ENCODE peak calls at places on chromosomes 1 and 21, in nine cellular contexts. V is uterus, U is adipocyte, D is IMR-90, P is lung, K is breast epithelium, C is GM23338, H is GM23248, E is body of pancreas. J is an unnamed sample. For H3K4me1, the result is how much of the 10 kb centered on the place peaks cover.

GRCh38 chr1:236099622-236100021 is 34.7 kb upstream of the NID1 start:
- DNase-seq in V (no peak), U (peak), D (peak), P (no peak), K (no peak), C (no peak), H (peak), E (no peak), J (no peak)

GRCh38 chr21:44598031-44598430 is 2.4 kb upstream of the KRTAP10-7 start:
- DNase-seq in V (no peak), U (no peak), D (no peak), P (no peak), K (no peak), C (peak), H (no peak), E (no peak), J (no peak)

GRCh38 chr1:236997361-236997760 is 6.9 kb downstream of the MT1HL1 start:
- DNase-seq in V (no peak), U (no peak), D (no peak), P (no peak), K (no peak), C (no peak), H (no peak), E (no peak), J (no peak)

GRCh38 chr1:215376544-215377264 is 190.4 kb upstream of the KCTD3 start:
- DNase-seq in V (no peak), U (peak), D (no peak), P (no peak), K (no peak), C (no peak), H (peak), E (no peak), J (no peak)

GRCh38 chr21:46562964-46563607 is 41.8 kb downstream of the S100B start:
- DNase-seq in V (no peak), U (no peak), D (no peak), P (peak), K (no peak), C (no peak), H (no peak), E (no peak), J (no peak)

GRCh38 chr1:54811739-54812655 is 10.9 kb upstream of the TTC22 start:
- DNase-seq in V (no peak), U (no peak), D (no peak), P (no peak), K (no peak), C (no peak), H (no peak), E (no peak), J (no peak)

GRCh38 chr1:9882296-9882944 is 27.6 kb downstream of the CTNNBIP1 start:
- DNase-seq in V (no peak), U (no peak), D (no peak), P (no peak), K (no peak), C (no peak), H (no peak), E (no peak), J (no peak)

GRCh38 chr1:28296401-28297220 is 32.2 kb upstream of the MED18 start:
- DNase-seq in V (peak), U (peak), D (no peak), P (no peak), K (peak), C (peak), H (peak), E (peak), J (peak)

GRCh38 chr1:21490774-21491482 is 18.3 kb upstream of the ALPL start:
- DNase-seq in V (no peak), U (peak), D (peak), P (no peak), K (no peak), C (peak), H (peak), E (peak), J (peak)

GRCh38 chr1:55539652-55540512 is 324.7 kb upstream of the USP24 start:
- DNase-seq in V (no peak), U (no peak), D (no peak), P (no peak), K (no peak), C (no peak), H (no peak), E (no peak), J (no peak)

GRCh38 chr1:218482683-218483082 is 137.5 kb downstream of the TGFB2 start:
- DNase-seq in V (no peak), U (peak), D (peak), P (no peak), K (no peak), C (no peak), H (peak), E (no peak), J (no peak)

GRCh38 chr1:55636691-55637090 is 421.5 kb upstream of the USP24 start:
- DNase-seq in V (no peak), U (peak), D (peak), P (no peak), K (no peak), C (no peak), H (peak), E (no peak), J (no peak)

GRCh38 chr1:29974345-29974744 is 738.0 kb downstream of the PTPRU start:
- DNase-seq in V (no peak), U (peak), D (peak), P (peak), K (no peak), C (peak), H (peak), E (no peak), J (no peak)

GRCh38 chr1:84693774-84694173 is 3.5 kb upstream of the SSX2IP start:
- DNase-seq in V (no peak), U (no peak), D (no peak), P (no peak), K (no peak), C (no peak), H (peak), E (no peak), J (no peak)

GRCh38 chr1:28395181-28395580 is 25.6 kb downstream of the PHACTR4 start:
- DNase-seq in V (no peak), U (no peak), D (peak), P (no peak), K (no peak), C (no peak), H (peak), E (no peak), J (no peak)

GRCh38 chr1:117534995-117535467 is 70.8 kb upstream of the TENT5C start:
- DNase-seq in V (peak), U (peak), D (peak), P (peak), K (no peak), C (peak), H (peak), E (peak), J (peak)

GRCh38 chr21:28903448-28903847 is 89.2 kb downstream of the LTN1 start:
- DNase-seq in V (no peak), U (no peak), D (no peak), P (no peak), K (no peak), C (no peak), H (no peak), E (no peak), J (no peak)

GRCh38 chr1:92544756-92545165 is 58.0 kb upstream of the GFI1 start:
- DNase-seq in V (no peak), U (no peak), D (peak), P (no peak), K (no peak), C (no peak), H (no peak), E (no peak), J (no peak)

GRCh38 chr21:33418686-33419085 is 15.5 kb downstream of the IFNGR2 start:
- DNase-seq in V (peak), U (peak), D (no peak), P (no peak), K (no peak), C (no peak), H (no peak), E (no peak), J (no peak)

GRCh38 chr1:6820899-6821298 is 35.6 kb downstream of the CAMTA1 start:
- DNase-seq in V (no peak), U (no peak), D (no peak), P (no peak), K (no peak), C (no peak), H (no peak), E (no peak), J (no peak)

GRCh38 chr21:24205317-24205716 is 1402.0 kb downstream of the MRPL39 start:
- DNase-seq in V (no peak), U (peak), D (no peak), P (no peak), K (no peak), C (no peak), H (no peak), E (no peak), J (no peak)

GRCh38 chr1:173164178-173164577 is 43.0 kb downstream of the TNFSF4 start:
- DNase-seq in V (no peak), U (no peak), D (no peak), P (no peak), K (no peak), C (peak), H (no peak), E (no peak), J (no peak)

GRCh38 chr1:4658643-4659042 is 4.2 kb downstream of the AJAP1 start:
- DNase-seq in V (no peak), U (no peak), D (no peak), P (no peak), K (no peak), C (no peak), H (no peak), E (no peak), J (no peak)

GRCh38 chr21:22235866-22236590 is 1237.8 kb downstream of the NCAM2 start:
- DNase-seq in V (no peak), U (no peak), D (no peak), P (no peak), K (no peak), C (no peak), H (no peak), E (no peak), J (no peak)

GRCh38 chr1:47696911-47697441 is 259.1 kb downstream of the FOXD2 start:
- DNase-seq in V (no peak), U (no peak), D (no peak), P (peak), K (no peak), C (no peak), H (no peak), E (peak), J (peak)

GRCh38 chr1:82604524-82604923 is 803.8 kb downstream of the ADGRL2 start:
- DNase-seq in V (no peak), U (no peak), D (no peak), P (no peak), K (no peak), C (peak), H (no peak), E (no peak), J (peak)

GRCh38 chr1:34266127-34266951 is 89.6 kb downstream of the C1orf94 start:
- DNase-seq in V (no peak), U (no peak), D (no peak), P (no peak), K (no peak), C (peak), H (peak), E (no peak), J (no peak)
- H3K4me3 ChIP-seq in V (no peak), U (no peak), D (no peak), P (no peak), K (no peak), C (no peak), H (no peak), E (no peak), J (no peak)

GRCh38 chr1:111734426-111734825 is 4.8 kb downstream of the INKA2 start:
- DNase-seq in V (no peak), U (no peak), D (no peak), P (no peak), K (no peak), C (no peak), H (no peak), E (no peak), J (no peak)

GRCh38 chr1:111733183-111733995 is 5.8 kb downstream of the INKA2 start:
- DNase-seq in V (peak), U (peak), D (peak), P (peak), K (no peak), C (no peak), H (peak), E (peak), J (no peak)

GRCh38 chr1:111733996-111734369 is 5.2 kb downstream of the INKA2 start:
- DNase-seq in V (no peak), U (no peak), D (no peak), P (no peak), K (no peak), C (no peak), H (no peak), E (peak), J (no peak)

GRCh38 chr1:111731956-111732355 is 7.2 kb downstream of the INKA2 start:
- DNase-seq in V (peak), U (no peak), D (no peak), P (peak), K (no peak), C (no peak), H (no peak), E (no peak), J (no peak)

DNA sequence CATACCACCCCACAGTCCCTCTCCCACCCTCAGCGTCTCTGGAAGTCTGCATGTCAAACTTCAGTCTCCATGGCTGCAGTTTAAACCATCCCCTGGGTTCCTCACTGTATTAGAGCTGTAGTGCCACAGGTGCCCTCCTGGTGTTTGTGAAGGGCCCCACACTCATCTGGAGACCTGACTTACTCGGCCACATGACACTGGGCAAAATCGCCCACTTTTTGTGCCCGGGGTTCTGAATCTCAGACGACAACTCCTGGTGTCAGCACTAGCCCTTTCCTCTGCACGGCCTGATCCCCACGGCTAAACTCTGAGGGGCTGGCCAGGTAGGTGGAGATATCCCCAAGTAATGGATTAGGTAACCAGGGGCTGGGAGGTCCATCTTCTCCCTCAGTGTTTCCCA is 6.5 kb downstream of the INKA2 start:
- DNase-seq in V (no peak), U (no peak), D (no peak), P (no peak), K (no peak), C (no peak), H (no peak), E (no peak), J (no peak)
- H3K4me1 ChIP-seq in V (under half), U (half or more), D (under half), P (under half), K (under half), C (under half), H (under half), E (under half), J (under half)

GRCh38 chr1:226826479-226827245 is 43.8 kb upstream of the PSEN2 start:
- DNase-seq in V (no peak), U (no peak), D (no peak), P (no peak), K (no peak), C (no peak), H (no peak), E (no peak), J (no peak)

GRCh38 chr1:226825746-226826100 is 44.7 kb upstream of the PSEN2 start:
- DNase-seq in V (peak), U (no peak), D (no peak), P (no peak), K (no peak), C (no peak), H (no peak), E (no peak), J (no peak)

GRCh38 chr1:226829105-226829504 is 41.3 kb upstream of the PSEN2 start:
- DNase-seq in V (no peak), U (no peak), D (no peak), P (no peak), K (no peak), C (no peak), H (no peak), E (no peak), J (no peak)

GRCh38 chr1:226827968-226828513 is 42.4 kb upstream of the PSEN2 start:
- DNase-seq in V (peak), U (peak), D (peak), P (peak), K (peak), C (peak), H (peak), E (peak), J (peak)

GRCh38 chr1:226827458-226827857 is 43.0 kb upstream of the PSEN2 start:
- DNase-seq in V (peak), U (no peak), D (no peak), P (peak), K (no peak), C (peak), H (peak), E (peak), J (no peak)
- H3K4me3 ChIP-seq in V (peak), U (peak), D (no peak), P (no peak), K (no peak), C (no peak), H (peak), E (no peak), J (no peak)

DNA sequence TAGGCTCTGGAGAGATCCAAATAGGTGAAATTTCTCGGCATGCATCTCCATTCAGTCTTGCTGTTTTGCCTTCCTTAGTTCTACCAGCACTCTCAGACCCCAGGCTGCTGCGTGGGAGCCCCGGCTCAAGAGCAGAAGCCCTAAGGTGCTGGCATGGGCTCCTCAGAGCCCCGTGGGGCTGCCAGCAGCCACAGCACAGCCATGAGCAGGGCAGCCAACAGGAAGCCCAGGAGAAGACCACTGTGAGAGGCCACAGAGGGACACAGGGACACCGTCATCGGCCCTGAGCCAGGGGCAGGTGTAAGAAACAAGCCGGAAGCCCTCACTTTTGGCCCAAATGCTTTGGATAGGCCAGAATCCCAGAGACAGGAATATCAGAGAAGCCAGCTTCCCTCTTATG is 66.6 kb downstream of the HIVEP3 start:
- DNase-seq in V (no peak), U (no peak), D (no peak), P (no peak), K (no peak), C (no peak), H (no peak), E (no peak), J (no peak)
- H3K4me1 ChIP-seq in V (under half), U (under half), D (under half), P (under half), K (under half), C (under half), H (under half), E (under half), J (under half)

GRCh38 chr1:22711071-22711470 is 432 bp downstream of the EPHB2 start:
- DNase-seq in V (no peak), U (peak), D (no peak), P (no peak), K (no peak), C (peak), H (peak), E (no peak), J (no peak)

GRCh38 chr1:22712502-22713271 is 2.0 kb downstream of the EPHB2 start:
- DNase-seq in V (no peak), U (no peak), D (peak), P (no peak), K (no peak), C (no peak), H (no peak), E (no peak), J (no peak)

GRCh38 chr1:22709891-22710687 is 550 bp upstream of the EPHB2 start:
- DNase-seq in V (peak), U (peak), D (peak), P (no peak), K (no peak), C (peak), H (peak), E (peak), J (peak)

GRCh38 chr1:22710688-22711024 is at the start of gene EPHB2:
- DNase-seq in V (no peak), U (peak), D (peak), P (no peak), K (no peak), C (peak), H (peak), E (peak), J (no peak)

DNA sequence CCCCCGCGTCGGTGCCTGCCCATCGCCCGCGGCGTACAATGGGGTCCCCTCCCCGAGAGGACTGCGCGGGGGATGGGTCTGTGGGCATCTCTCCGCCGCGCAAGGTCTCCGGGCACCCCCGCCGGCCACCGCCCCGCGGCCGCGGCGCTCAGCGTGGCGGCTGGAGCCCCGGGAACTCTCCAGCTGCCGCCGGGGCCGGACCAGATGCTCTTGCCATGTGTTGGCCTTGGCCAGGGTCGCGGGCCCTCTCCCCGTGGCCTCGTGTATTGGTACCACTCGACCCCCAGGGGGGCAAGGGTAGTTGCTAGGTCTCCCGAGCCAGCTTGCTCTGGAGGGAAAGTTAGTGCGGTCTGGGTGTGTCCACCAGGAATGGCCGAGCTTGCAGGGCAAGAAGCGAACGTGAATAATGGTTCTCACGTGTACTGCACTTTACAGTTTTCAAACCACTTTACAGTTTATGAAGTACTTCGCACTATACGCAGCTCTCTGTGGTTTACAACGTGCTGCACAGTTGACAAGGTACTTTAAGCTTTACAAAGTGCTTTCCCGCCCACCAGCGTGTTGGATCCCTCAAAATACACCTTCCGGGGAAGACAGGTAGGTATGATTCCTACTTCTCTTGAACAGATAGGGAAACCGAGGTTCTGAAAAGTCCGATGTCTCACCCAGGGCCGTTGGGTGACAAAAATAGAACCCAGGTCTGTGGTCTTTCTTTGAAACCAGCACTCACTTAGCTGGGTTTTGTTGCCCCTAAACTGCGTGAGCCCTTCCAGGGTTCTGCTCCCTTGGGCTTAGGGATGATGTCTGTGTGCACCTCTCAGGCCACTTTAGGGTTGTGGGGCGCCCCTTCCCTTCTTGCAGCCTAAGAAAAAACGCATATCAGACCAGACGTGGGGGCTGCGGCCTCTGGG is 1.2 kb downstream of the EPHB2 start:
- DNase-seq in V (no peak), U (peak), D (peak), P (no peak), K (no peak), C (peak), H (peak), E (no peak), J (no peak)
- H3K4me3 ChIP-seq in V (no peak), U (peak), D (peak), P (no peak), K (peak), C (peak), H (peak), E (peak), J (peak)

GRCh38 chr21:41863439-41863740 is 15.8 kb downstream of the PRDM15 start:
- DNase-seq in V (no peak), U (no peak), D (no peak), P (no peak), K (no peak), C (no peak), H (no peak), E (no peak), J (no peak)
- H3K4me1 ChIP-seq in V (under half), U (under half), D (under half), P (under half), K (under half), C (under half), H (under half), E (under half), J (under half)

DNA sequence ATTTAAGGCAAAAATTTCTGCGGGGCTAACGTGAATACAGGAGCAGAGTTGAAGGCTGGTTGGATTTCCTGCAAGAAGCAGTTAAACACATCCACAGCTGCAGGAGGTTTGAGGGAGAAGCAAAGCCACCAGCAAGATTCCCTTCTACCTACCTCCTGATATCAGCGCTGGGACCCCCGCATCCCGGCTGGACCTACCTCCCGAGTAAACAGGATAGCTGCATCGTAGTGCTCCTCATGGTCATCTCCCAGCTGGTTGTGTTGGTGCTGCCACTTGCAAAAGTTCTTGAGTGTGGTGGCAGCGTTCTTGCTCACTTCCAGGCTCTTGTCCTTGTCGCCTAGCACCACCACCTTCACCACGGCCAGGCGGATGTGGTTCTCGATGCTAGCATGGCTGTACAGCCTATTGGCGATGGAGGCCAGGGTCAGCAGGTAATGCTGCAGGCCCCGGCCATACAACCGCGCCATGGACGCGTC is 1.8 kb downstream of the ADAMTS5 start:
- DNase-seq in V (no peak), U (no peak), D (no peak), P (no peak), K (no peak), C (no peak), H (peak), E (no peak), J (no peak)
- H3K4me3 ChIP-seq in V (peak), U (peak), D (peak), P (no peak), K (peak), C (peak), H (peak), E (no peak), J (no peak)

GRCh38 chr1:155127672-155128468 is at the start of gene EFNA1:
- DNase-seq in V (peak), U (peak), D (no peak), P (peak), K (peak), C (peak), H (peak), E (peak), J (peak)
- H3K4me1 ChIP-seq in V (under half), U (under half), D (under half), P (under half), K (under half), C (half or more), H (under half), E (half or more), J (half or more)

J was measured in Caco-2.